ENCODE peak calls at places on chromosome 2, in five cellular contexts. L is suprapubic skin; J is activated CD8-positive, alpha-beta T cell treated with anti-CD3 and anti-CD28 coated beads for 36 hours; K is right atrium auricular region; X is progenitor cell of endocrine pancreas. S is an unnamed sample.

GRCh38 chr2:201854221-201854801 is 48.0 kb downstream of the CDK15 start:
- DNase-seq in L (no peak), J (no peak), K (no peak), X (no peak), S (no peak)

GRCh38 chr2:37600735-37601134 is 70.7 kb downstream of the CDC42EP3 start:
- DNase-seq in L (no peak), J (no peak), K (no peak), X (no peak), S (no peak)

GRCh38 chr2:218569661-218570500 is 1.2 kb downstream of the CNOT9 start:
- DNase-seq in L (no peak), J (peak; percentile 38), K (no peak), X (no peak), S (no peak)

GRCh38 chr2:204654679-204655078 is 109.4 kb downstream of the PARD3B start:
- DNase-seq in L (no peak), J (no peak), K (no peak), X (no peak), S (no peak)

GRCh38 chr2:28360742-28361293 is 31.8 kb upstream of the FOSL2 start:
- DNase-seq in L (no peak), J (peak; percentile 55), K (no peak), X (no peak), S (no peak)

GRCh38 chr2:217733461-217733860 is 269.3 kb downstream of the TNS1 start:
- DNase-seq in L (no peak), J (no peak), K (no peak), X (no peak), S (no peak)

GRCh38 chr2:1929001-1929400 is 184.7 kb upstream of the PXDN start:
- DNase-seq in L (no peak), J (no peak), K (peak; percentile 38), X (no peak), S (no peak)

GRCh38 chr2:74206180-74206688 is 7.8 kb downstream of the MTHFD2 start:
- DNase-seq in L (no peak), J (peak; percentile 80), K (no peak), X (no peak), S (peak; percentile 59)

GRCh38 chr2:239714116-239714515 is 311.0 kb downstream of the NDUFA10 start:
- DNase-seq in L (no peak), J (no peak), K (no peak), X (no peak), S (no peak)

GRCh38 chr2:211085056-211085680 is 528.8 kb downstream of the CPS1 start:
- DNase-seq in L (no peak), J (peak; percentile 7), K (no peak), X (no peak), S (peak; percentile 11)

GRCh38 chr2:212919238-212919637 is 232.2 kb downstream of the IKZF2 start:
- DNase-seq in L (no peak), J (no peak), K (no peak), X (no peak), S (no peak)

GRCh38 chr2:84719434-84719833 is 161.4 kb downstream of the TRABD2A start:
- DNase-seq in L (no peak), J (no peak), K (no peak), X (no peak), S (no peak)

GRCh38 chr2:128457716-128458115 is 139.0 kb upstream of the HS6ST1 start:
- DNase-seq in L (peak; percentile 26), J (no peak), K (no peak), X (no peak), S (no peak)

GRCh38 chr2:238970553-238971081 is 122.7 kb downstream of the TWIST2 start:
- DNase-seq in L (peak; percentile 69), J (peak; percentile 52), K (no peak), X (peak; percentile 78), S (peak; percentile 87)

GRCh38 chr2:240452471-240453256 is 17.2 kb downstream of the GPC1 start:
- DNase-seq in L (peak; percentile 57), J (no peak), K (no peak), X (peak; percentile 69), S (peak; percentile 84)

GRCh38 chr2:62871506-62871905 is 166.0 kb downstream of the EHBP1 start:
- DNase-seq in L (no peak), J (no peak), K (no peak), X (no peak), S (no peak)

GRCh38 chr2:152425765-152426710 is 91.1 kb downstream of the FMNL2 start:
- DNase-seq in L (no peak), J (no peak), K (no peak), X (no peak), S (no peak)

GRCh38 chr2:232204457-232204931 is 174.1 kb upstream of the ALPP start:
- DNase-seq in L (no peak), J (no peak), K (no peak), X (no peak), S (no peak)

GRCh38 chr2:120667981-120668380 is 67.7 kb upstream of the GLI2 start:
- DNase-seq in L (peak; percentile 15), J (no peak), K (no peak), X (no peak), S (no peak)
- TF ChIP-seq CTCF in L (no peak), J (no peak), K (no peak), X (no peak), S (no peak)

GRCh38 chr2:127201452-127201851 is 18.6 kb downstream of the CYP27C1 start:
- DNase-seq in L (no peak), J (no peak), K (no peak), X (no peak), S (no peak)
- TF ChIP-seq CTCF in L (no peak), J (no peak), K (no peak), X (no peak), S (no peak)

DNA sequence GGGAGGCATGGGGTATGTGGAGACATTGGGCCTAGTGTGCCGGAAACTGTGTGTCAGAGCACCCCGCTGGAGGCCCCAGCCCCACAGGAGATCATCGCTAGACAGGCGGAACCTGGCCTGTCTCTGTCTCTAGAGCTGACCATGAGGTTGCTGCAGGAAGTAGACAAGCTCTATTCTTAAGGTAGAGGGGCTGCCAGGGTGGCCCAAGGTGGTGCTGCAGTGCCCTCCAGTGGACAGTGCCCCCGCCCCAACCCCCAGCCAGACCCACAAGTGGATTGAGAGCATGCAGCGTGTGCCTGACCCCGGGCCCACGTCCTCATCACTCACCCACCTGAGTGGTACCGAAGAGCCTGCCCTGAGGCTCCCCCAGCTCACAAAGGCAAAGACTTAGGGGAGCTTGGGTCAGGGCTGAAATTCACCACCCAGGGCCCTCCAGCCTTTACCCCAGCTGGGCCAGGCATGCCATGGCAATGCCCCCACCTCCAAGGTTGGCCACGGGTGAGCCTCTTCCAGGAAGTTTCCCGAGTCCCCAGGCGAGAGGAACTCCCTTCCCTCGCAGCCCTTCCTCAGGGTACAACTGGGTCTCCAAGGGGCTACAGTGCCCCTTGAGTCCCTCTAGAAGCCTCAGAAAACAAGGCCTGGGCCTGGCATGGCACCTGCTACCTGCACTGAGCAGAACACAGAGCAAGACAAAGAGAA is 155.0 kb downstream of the TTC32 start:
- DNase-seq in L (no peak), J (peak; percentile 24), K (peak; percentile 56), X (peak; percentile 53), S (peak; percentile 33)
- TF ChIP-seq CTCF in L (no peak), J (no peak), K (peak; percentile 62), X (peak; percentile 70), S (peak; percentile 36)

GRCh38 chr2:12097860-12098259 is 351.4 kb downstream of the LPIN1 start:
- DNase-seq in L (no peak), J (no peak), K (no peak), X (no peak), S (no peak)

GRCh38 chr2:12090590-12090989 is 344.2 kb downstream of the LPIN1 start:
- DNase-seq in L (no peak), J (no peak), K (no peak), X (no peak), S (no peak)

GRCh38 chr2:12091201-12091806 is 344.9 kb downstream of the LPIN1 start:
- DNase-seq in L (no peak), J (no peak), K (no peak), X (no peak), S (no peak)

GRCh38 chr2:12099374-12099773 is 352.9 kb downstream of the LPIN1 start:
- DNase-seq in L (no peak), J (no peak), K (no peak), X (no peak), S (no peak)

DNA sequence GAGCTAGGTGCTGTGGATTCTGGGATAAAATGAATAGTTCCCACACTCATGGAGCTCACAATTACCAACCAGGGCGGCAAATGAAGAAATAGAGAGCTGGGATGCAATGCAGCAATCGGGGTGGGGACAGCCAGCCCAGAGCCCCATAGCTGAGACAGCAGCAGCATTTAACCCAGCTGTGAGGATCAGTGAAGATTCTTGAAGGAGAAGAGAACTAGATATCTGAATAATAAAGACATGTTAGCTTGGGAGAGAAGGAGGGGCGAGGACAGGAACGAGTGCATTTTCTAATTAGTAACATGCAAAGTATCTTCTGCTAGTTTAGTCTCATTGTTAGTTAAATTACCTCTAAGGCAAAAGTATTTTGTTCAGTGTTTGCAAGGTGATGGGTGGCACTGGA is 350.0 kb downstream of the LPIN1 start:
- DNase-seq in L (no peak), J (no peak), K (no peak), X (no peak), S (no peak)
- TF ChIP-seq CTCF in L (no peak), J (no peak), K (no peak), X (no peak), S (no peak)

GRCh38 chr2:196335238-196335637 is 163.9 kb upstream of the STK17B start:
- DNase-seq in L (no peak), J (no peak), K (no peak), X (no peak), S (no peak)

GRCh38 chr2:196337618-196337953 is 166.2 kb upstream of the STK17B start:
- DNase-seq in L (no peak), J (no peak), K (no peak), X (no peak), S (no peak)

GRCh38 chr2:196336206-196336605 is 164.8 kb upstream of the STK17B start:
- DNase-seq in L (no peak), J (no peak), K (no peak), X (no peak), S (no peak)

GRCh38 chr2:196338440-196338839 is 167.1 kb upstream of the STK17B start:
- DNase-seq in L (no peak), J (no peak), K (no peak), X (no peak), S (no peak)

DNA sequence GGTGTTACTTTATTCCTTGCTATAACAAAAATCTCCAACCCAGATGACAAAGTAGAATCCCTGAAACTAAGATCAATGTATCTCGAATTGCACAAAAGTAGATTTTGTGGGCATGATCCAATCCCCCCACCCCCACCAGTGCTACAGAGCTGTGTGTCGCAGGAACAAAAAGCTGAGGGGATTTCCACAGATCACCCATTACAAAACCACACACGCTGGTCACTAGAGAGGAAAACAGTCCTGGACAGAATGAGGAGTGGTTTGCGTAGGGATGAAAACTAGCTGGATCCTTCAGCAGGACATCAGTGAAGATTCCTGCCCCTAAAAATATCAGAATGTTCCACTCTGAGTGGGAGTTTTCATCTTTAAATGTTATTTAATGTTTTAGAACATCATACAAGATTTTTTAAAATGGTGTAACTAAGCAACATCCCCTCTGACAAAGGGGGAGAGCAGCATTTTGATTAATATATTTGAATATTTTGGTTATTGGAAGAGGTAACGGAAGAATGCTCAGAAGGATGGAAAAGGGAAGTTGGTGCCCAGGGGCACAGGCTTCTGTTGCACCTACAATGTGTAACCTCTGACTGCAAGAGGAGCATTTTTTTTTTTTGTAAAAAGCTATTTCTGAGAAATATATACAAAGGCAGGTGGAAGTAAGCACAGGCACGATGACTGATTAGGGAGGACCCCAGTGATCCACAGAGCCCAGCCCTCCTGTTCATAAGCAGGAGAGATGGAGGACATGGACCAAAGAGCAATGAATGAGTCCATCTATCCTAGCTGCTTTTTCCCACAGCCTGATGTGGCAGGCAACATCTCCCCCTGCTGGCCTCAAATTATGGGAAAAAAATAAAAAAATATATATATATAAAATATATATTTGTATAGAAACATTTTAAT is 165.6 kb upstream of the STK17B start:
- DNase-seq in L (no peak), J (peak; percentile 22), K (no peak), X (no peak), S (no peak)
- TF ChIP-seq CTCF in L (no peak), J (peak; percentile 75), K (peak; percentile 59), X (peak; percentile 70), S (peak; percentile 32)

GRCh38 chr2:40244251-40245010 is 207.5 kb downstream of the SLC8A1 start:
- DNase-seq in L (no peak), J (peak; percentile 33), K (peak; percentile 66), X (peak; percentile 15), S (peak; percentile 33)
- TF ChIP-seq CTCF in L (peak; percentile 27), J (peak; percentile 15), K (peak; percentile 66), X (peak; percentile 58), S (peak; percentile 60)